ENCODE peak calls at places on chromosomes 11 and 22, in ten cellular contexts. R is GM04503, M is heart left ventricle, X is KBM-7, S is pons, V is neural crest cell, J is upper lobe of right lung, D is hepatic stellate cell, B is GM04504, L is A549. P is an unnamed sample.

GRCh38 chr11:100639140-100639539 is 47.9 kb upstream of the ARHGAP42 start:
- DNase-seq in D (peak), M (no peak), V (peak), B (no peak), R (no peak), J (no peak), S (peak), X (no peak), L (peak), P (peak)

GRCh38 chr11:44005076-44005800 is 42.5 kb upstream of the ACCSL start:
- DNase-seq in D (no peak), L (no peak), S (no peak), V (peak), R (no peak), B (no peak), J (no peak), X (no peak), M (no peak), P (peak)

GRCh38 chr22:45942787-45943493 is 34.0 kb downstream of the WNT7B start:
- DNase-seq in S (no peak), D (no peak), J (no peak), L (no peak), X (no peak), V (no peak), M (no peak), R (no peak), B (no peak), P (no peak)

GRCh38 chr22:41305646-41306045 is 4.3 kb downstream of the ZC3H7B start:
- DNase-seq in L (peak), J (no peak), S (peak), B (peak), V (no peak), R (peak), M (no peak), D (peak), X (no peak), P (no peak)

GRCh38 chr11:132052904-132053303 is 682.5 kb downstream of the NTM start:
- DNase-seq in X (no peak), B (no peak), J (no peak), S (no peak), V (no peak), L (no peak), M (no peak), R (no peak), D (no peak), P (no peak)

GRCh38 chr11:45149483-45150056 is 3.1 kb downstream of the PRDM11 start:
- DNase-seq in M (no peak), J (no peak), R (no peak), V (no peak), B (no peak), D (no peak), L (no peak), S (no peak), X (no peak), P (no peak)

GRCh38 chr11:47268448-47269001 is 1.4 kb upstream of the MADD start:
- DNase-seq in M (no peak), D (no peak), R (no peak), B (no peak), X (no peak), V (no peak), J (no peak), S (no peak), L (no peak), P (no peak)

GRCh38 chr11:114075891-114076441 is 16.5 kb downstream of the ZBTB16 start:
- DNase-seq in M (peak), B (no peak), R (no peak), V (peak), S (no peak), J (no peak), X (peak), D (peak), L (peak), P (peak)

GRCh38 chr11:44030276-44030932 is 17.4 kb upstream of the ACCSL start:
- DNase-seq in B (peak), X (no peak), V (peak), D (no peak), M (peak), L (no peak), J (no peak), S (peak), R (peak), P (peak)

GRCh38 chr11:47003180-47003877 is 66.8 kb downstream of the CSTPP1 start:
- DNase-seq in V (no peak), B (no peak), J (no peak), S (peak), D (no peak), X (peak), M (peak), R (no peak), L (no peak), P (no peak)

GRCh38 chr22:24523873-24524272 is 28.7 kb downstream of the UPB1 start:
- DNase-seq in R (no peak), D (peak), L (no peak), X (no peak), V (no peak), S (no peak), M (no peak), B (no peak), J (no peak), P (no peak)

GRCh38 chr11:76888989-76889388 is 28.3 kb downstream of the ACER3 start:
- DNase-seq in B (no peak), J (no peak), V (no peak), D (no peak), R (no peak), X (no peak), S (no peak), M (no peak), L (no peak), P (no peak)

GRCh38 chr22:44085743-44086741 is 61.9 kb downstream of the PARVB start:
- DNase-seq in X (peak), S (no peak), L (peak), B (peak), M (peak), J (peak), R (no peak), V (no peak), D (peak), P (peak)

GRCh38 chr11:66707486-66707885 is 21.5 kb downstream of the SPTBN2 start:
- DNase-seq in M (no peak), L (no peak), X (no peak), S (no peak), D (no peak), J (no peak), R (no peak), B (no peak), V (no peak), P (no peak)

GRCh38 chr11:10669258-10670033 is 24.1 kb downstream of the IRAG1 start:
- DNase-seq in D (peak), J (no peak), S (no peak), M (no peak), B (peak), R (peak), X (no peak), V (no peak), L (peak), P (no peak)

GRCh38 chr11:59801981-59802638 is 8.5 kb downstream of the MRPL16 start:
- DNase-seq in B (no peak), J (no peak), L (peak), S (peak), R (peak), V (no peak), M (peak), D (no peak), X (no peak), P (peak)

GRCh38 chr11:121716060-121716459 is 263.3 kb upstream of the SORL1-AS1 start:
- DNase-seq in D (no peak), V (no peak), S (no peak), M (no peak), L (no peak), X (no peak), J (no peak), B (no peak), R (no peak), P (no peak)

GRCh38 chr11:37755526-37755925 is 1157.5 kb upstream of the RAG2 start:
- DNase-seq in L (no peak), V (no peak), M (no peak), D (no peak), B (no peak), R (no peak), S (no peak), J (no peak), X (no peak), P (no peak)

GRCh38 chr22:41781508-41781906 is 19.0 kb upstream of the CCDC134 start:
- DNase-seq in L (no peak), S (no peak), B (no peak), J (no peak), D (no peak), V (no peak), X (no peak), R (no peak), M (no peak), P (no peak)

GRCh38 chr11:77634724-77635123 is 2.9 kb downstream of the CLNS1A start:
- DNase-seq in B (no peak), S (no peak), D (no peak), X (peak), V (no peak), R (no peak), L (no peak), J (no peak), M (no peak), P (no peak)

GRCh38 chr22:36253523-36254490 is 874 bp downstream of the APOL1 start:
- DNase-seq in L (no peak), M (no peak), D (no peak), S (no peak), V (no peak), X (no peak), R (no peak), B (no peak), J (no peak), P (peak)

GRCh38 chr11:77710358-77710757 is 72.8 kb upstream of the CLNS1A start:
- DNase-seq in V (no peak), B (no peak), D (peak), M (no peak), R (no peak), X (no peak), J (no peak), S (no peak), L (peak), P (no peak)

GRCh38 chr11:126147268-126148111 is 64.0 kb downstream of the RPUSD4 start:
- DNase-seq in J (no peak), B (no peak), D (no peak), V (no peak), S (no peak), L (peak), M (no peak), R (no peak), X (no peak), P (no peak)

GRCh38 chr11:114160884-114161283 is 101.4 kb downstream of the ZBTB16 start:
- DNase-seq in S (no peak), R (no peak), X (no peak), L (no peak), B (no peak), V (no peak), D (no peak), J (no peak), M (no peak), P (no peak)

GRCh38 chr11:12764187-12764914 is 90.1 kb downstream of the TEAD1 start:
- DNase-seq in X (no peak), M (no peak), J (no peak), R (no peak), D (no peak), B (no peak), V (no peak), S (no peak), L (no peak), P (no peak)

GRCh38 chr22:46359362-46359761 is 23.8 kb downstream of the TRMU start:
- DNase-seq in D (no peak), S (no peak), R (no peak), L (no peak), M (no peak), J (no peak), B (no peak), V (no peak), X (no peak), P (peak)

GRCh38 chr11:118526688-118527087 is 586 bp upstream of the TTC36 start:
- DNase-seq in R (no peak), J (no peak), X (no peak), M (no peak), B (no peak), D (no peak), V (no peak), L (no peak), S (no peak), P (no peak)

GRCh38 chr22:24355574-24355973 is 71.8 kb upstream of the ADORA2A start:
- DNase-seq in S (no peak), X (peak), D (no peak), J (no peak), V (no peak), M (no peak), B (no peak), L (no peak), R (no peak), P (no peak)

GRCh38 chr22:45879552-45879949 is 97.4 kb downstream of the WNT7B start:
- DNase-seq in D (no peak), X (no peak), V (no peak), B (no peak), L (no peak), J (peak), M (peak), R (no peak), S (peak), P (no peak)

GRCh38 chr11:46278387-46279173 is 1.1 kb downstream of the CREB3L1 start:
- DNase-seq in M (peak), R (no peak), V (peak), S (no peak), L (no peak), D (peak), B (no peak), J (peak), X (peak), P (peak)

GRCh38 chr11:46554205-46555162 is 39.3 kb downstream of the AMBRA1 start:
- DNase-seq in R (peak), X (no peak), V (no peak), B (peak), S (no peak), M (no peak), J (no peak), L (peak), D (no peak), P (no peak)

GRCh38 chr11:6200975-6201374 is 2.0 kb downstream of the OR52W1 start:
- DNase-seq in D (no peak), V (no peak), L (no peak), X (peak), B (no peak), J (peak), M (peak), R (no peak), S (peak), P (no peak)

GRCh38 chr11:75311858-75312288 is 39.6 kb downstream of the ARRB1 start:
- DNase-seq in V (no peak), J (peak), R (no peak), S (peak), D (peak), L (no peak), M (peak), B (no peak), X (no peak), P (no peak)